ENCODE peak calls at places on chromosomes 3 and 15, in five cellular contexts. H, J, V, Q and L are unnamed samples.
A peak's percentile ranks its signal among the peaks of the same experiment; 100 is the strongest.

GRCh38 chr3:103992469-103992868 is 1374.2 kb upstream of the ALCAM start:
- DNase-seq in H (no peak), J (no peak), V (no peak), Q (no peak), L (no peak)

GRCh38 chr3:18657858-18658820 is 233.0 kb upstream of the SATB1 start:
- DNase-seq in H (no peak), J (no peak), V (no peak), Q (no peak), L (no peak)

GRCh38 chr3:60759439-60759838 is 491.8 kb downstream of the FHIT start:
- DNase-seq in H (no peak), J (no peak), V (no peak), Q (no peak), L (no peak)

GRCh38 chr3:146732325-146732724 is 127.2 kb upstream of the PLSCR5 start:
- DNase-seq in H (no peak), J (no peak), V (no peak), Q (no peak), L (no peak)

GRCh38 chr3:195182470-195182795 is 88.5 kb downstream of the XXYLT1 start:
- DNase-seq in H (no peak), J (no peak), V (no peak), Q (no peak), L (peak; percentile 81)

GRCh38 chr15:52124270-52124878 is 11.8 kb upstream of the BCL2L10 start:
- DNase-seq in H (no peak), J (peak; percentile 58), V (no peak), Q (no peak), L (peak; percentile 76)

GRCh38 chr3:127677541-127678314 is 5.0 kb downstream of the ABTB1 start:
- DNase-seq in H (no peak), J (no peak), V (no peak), Q (no peak), L (no peak)

GRCh38 chr3:29410660-29411405 is 130.0 kb downstream of the RBMS3 start:
- DNase-seq in H (no peak), J (no peak), V (no peak), Q (no peak), L (no peak)

GRCh38 chr3:170815340-170815739 is 54.7 kb downstream of the RPL22L1 start:
- DNase-seq in H (no peak), J (peak; percentile 7), V (no peak), Q (peak; percentile 49), L (no peak)

GRCh38 chr3:183027276-183027675 is 46.9 kb upstream of the DCUN1D1 start:
- DNase-seq in H (no peak), J (no peak), V (no peak), Q (no peak), L (peak; percentile 28)

GRCh38 chr3:55059027-55059629 is 131.3 kb upstream of the LRTM1 start:
- DNase-seq in H (no peak), J (no peak), V (no peak), Q (no peak), L (peak; percentile 55)

GRCh38 chr3:141656771-141657170 is 81.3 kb upstream of the RNF7 start:
- DNase-seq in H (no peak), J (no peak), V (no peak), Q (no peak), L (peak; percentile 67)

GRCh38 chr3:27963519-27963918 is 241.4 kb upstream of the EOMES start:
- DNase-seq in H (no peak), J (no peak), V (no peak), Q (no peak), L (no peak)

GRCh38 chr3:98994128-98994762 is 92.8 kb upstream of the DCBLD2 start:
- DNase-seq in H (no peak), J (peak; percentile 34), V (no peak), Q (peak; percentile 7), L (peak; percentile 81)

GRCh38 chr3:89572261-89572660 is 464.8 kb downstream of the EPHA3 start:
- DNase-seq in H (no peak), J (no peak), V (no peak), Q (no peak), L (peak; percentile 15)

GRCh38 chr3:171113716-171114115 is 87.2 kb upstream of the SLC2A2 start:
- DNase-seq in H (no peak), J (peak; percentile 30), V (no peak), Q (peak; percentile 12), L (no peak)

GRCh38 chr3:192825657-192826200 is 91.9 kb downstream of the MB21D2 start:
- DNase-seq in H (no peak), J (peak; percentile 28), V (no peak), Q (no peak), L (peak; percentile 69)

GRCh38 chr3:9613349-9613748 is 36.0 kb upstream of the MTMR14 start:
- DNase-seq in H (no peak), J (no peak), V (no peak), Q (no peak), L (no peak)

GRCh38 chr3:12710062-12710461 is 46.1 kb upstream of the RAF1 start:
- DNase-seq in H (no peak), J (no peak), V (no peak), Q (no peak), L (no peak)

GRCh38 chr3:12707425-12707824 is 43.5 kb upstream of the RAF1 start:
- DNase-seq in H (no peak), J (no peak), V (no peak), Q (no peak), L (peak; percentile 37)

GRCh38 chr3:12709334-12709733 is 45.4 kb upstream of the RAF1 start:
- DNase-seq in H (no peak), J (no peak), V (no peak), Q (no peak), L (no peak)

GRCh38 chr3:12706504-12707253 is 42.8 kb upstream of the RAF1 start:
- DNase-seq in H (peak; percentile 59), J (peak; percentile 79), V (peak; percentile 53), Q (peak; percentile 81), L (peak; percentile 74)

GRCh38 chr3:12708584-12709192 is 44.8 kb upstream of the RAF1 start:
- DNase-seq in H (no peak), J (no peak), V (no peak), Q (no peak), L (peak; percentile 94)
- TF ChIP-seq MAFK in H (no peak), J (no peak), V (no peak), Q (no peak), L (no peak)

GRCh38 chr3:44932271-44932670 is 43.7 kb downstream of the ZDHHC3 start:
- DNase-seq in H (no peak), J (no peak), V (no peak), Q (no peak), L (no peak)
- TF ChIP-seq MAFK in H (no peak), J (no peak), V (no peak), Q (no peak), L (no peak)

DNA sequence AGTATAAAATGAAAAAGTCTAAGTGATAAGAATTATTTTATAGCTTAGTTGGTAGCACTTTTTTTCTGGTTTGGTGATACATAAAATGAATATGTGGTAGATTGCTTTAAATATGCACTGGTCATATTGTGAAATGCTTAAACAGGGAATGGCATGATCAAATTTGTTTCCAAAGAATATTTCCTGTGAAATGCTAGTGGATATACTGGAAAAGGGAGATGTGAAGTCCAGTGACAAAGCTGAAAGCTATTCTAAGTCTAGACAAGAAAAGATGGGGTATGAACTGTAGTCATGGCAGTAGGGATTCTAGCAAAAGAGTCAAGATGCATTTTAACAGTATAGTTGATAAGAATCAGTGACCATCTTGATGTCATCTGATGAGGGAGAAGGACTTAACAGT is 98.9 kb upstream of the MME start:
- DNase-seq in H (no peak), J (no peak), V (no peak), Q (no peak), L (peak; percentile 31)
- TF ChIP-seq MAFK in H (no peak), J (no peak), V (no peak), Q (no peak), L (no peak)

GRCh38 chr15:71355268-71355667 is 240.0 kb downstream of the THSD4 start:
- DNase-seq in H (no peak), J (no peak), V (no peak), Q (no peak), L (no peak)

GRCh38 chr15:71359246-71359645 is 244.0 kb downstream of the THSD4 start:
- DNase-seq in H (no peak), J (no peak), V (no peak), Q (no peak), L (no peak)

GRCh38 chr15:71357967-71358366 is 242.7 kb downstream of the THSD4 start:
- DNase-seq in H (no peak), J (no peak), V (no peak), Q (no peak), L (no peak)

GRCh38 chr15:71353171-71353570 is 237.9 kb downstream of the THSD4 start:
- DNase-seq in H (no peak), J (no peak), V (no peak), Q (no peak), L (no peak)

DNA sequence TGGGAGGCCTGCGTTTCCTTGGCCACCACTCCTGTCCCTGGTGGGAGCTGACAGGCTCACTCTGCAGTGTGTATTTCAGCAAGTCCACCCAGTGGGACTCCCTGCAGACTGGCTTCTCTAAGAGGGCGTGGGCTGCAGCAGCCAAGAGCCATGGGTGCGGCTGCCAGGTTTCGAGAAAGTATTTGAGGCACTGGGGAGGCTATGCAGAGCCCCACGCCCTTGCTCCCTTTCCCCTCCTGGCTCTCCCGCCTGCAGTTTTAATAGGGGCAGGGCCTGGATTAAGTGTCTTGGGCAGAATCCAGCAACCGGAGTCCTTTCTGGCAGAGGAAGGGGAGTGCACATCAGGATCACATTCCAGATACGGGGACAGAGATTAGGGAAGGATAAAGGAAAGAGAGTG is 242.1 kb downstream of the THSD4 start:
- DNase-seq in H (no peak), J (no peak), V (no peak), Q (no peak), L (no peak)
- TF ChIP-seq MAFK in H (no peak), J (no peak), V (no peak), Q (no peak), L (no peak)

GRCh38 chr3:135226057-135226456 is 431.0 kb downstream of the EPHB1 start:
- DNase-seq in H (no peak), J (no peak), V (no peak), Q (no peak), L (no peak)
- TF ChIP-seq MAFK in H (no peak), J (no peak), V (no peak), Q (no peak), L (no peak)

DNA sequence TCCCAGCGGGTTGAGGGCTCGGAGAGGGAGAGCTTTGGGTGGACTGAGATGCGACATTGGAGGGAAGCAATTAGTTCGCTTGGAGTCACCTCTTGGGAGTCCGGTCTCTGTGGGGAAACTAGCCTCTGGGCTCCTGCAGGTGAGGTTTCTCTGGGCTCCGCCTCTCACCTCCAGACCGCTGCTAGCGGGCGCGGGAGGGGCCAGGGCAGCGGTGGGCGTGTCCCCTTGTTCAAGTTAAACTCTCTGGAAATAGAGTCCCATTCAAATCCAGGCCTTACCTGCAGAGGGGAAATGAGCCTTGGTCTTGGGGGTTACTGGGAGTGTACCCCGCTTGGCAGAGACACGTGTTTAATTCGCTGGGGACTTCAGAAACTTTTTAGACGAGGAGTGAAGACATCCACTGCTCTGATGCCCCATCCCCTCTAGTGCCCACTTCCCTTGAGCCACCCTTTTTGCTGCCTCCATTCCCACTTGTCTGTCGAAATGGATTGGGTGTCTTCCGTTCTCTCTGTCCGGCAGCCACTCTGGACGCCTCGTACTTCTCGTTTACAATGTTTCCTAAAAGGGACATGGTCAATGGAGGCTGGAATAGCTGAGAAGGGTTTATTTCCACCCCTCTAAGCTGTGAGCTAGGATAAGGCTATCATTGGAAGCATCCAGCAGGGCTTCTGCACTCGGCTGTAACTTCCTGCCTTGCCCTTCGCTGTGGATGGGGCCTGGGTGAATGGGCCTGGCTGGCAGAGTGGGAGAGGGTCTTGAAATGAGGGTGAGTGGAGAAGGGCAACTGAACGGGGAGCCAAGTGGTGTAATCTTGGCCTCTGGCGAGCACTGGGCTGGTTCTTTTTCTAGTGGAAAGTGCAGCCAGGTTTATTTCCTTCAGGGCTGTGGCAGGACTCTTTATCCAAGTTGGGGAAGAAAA is 1.1 kb downstream of the MITF start:
- DNase-seq in H (no peak), J (no peak), V (peak; percentile 19), Q (peak; percentile 53), L (no peak)
- TF ChIP-seq MAFK in H (no peak), J (no peak), V (no peak), Q (no peak), L (no peak)

GRCh38 chr3:45676248-45677044 is 12.8 kb upstream of the SACM1L start:
- DNase-seq in H (no peak), J (no peak), V (no peak), Q (no peak), L (no peak)
- TF ChIP-seq MAFK in H (no peak), J (no peak), V (no peak), Q (no peak), L (no peak)